ENCODE peak calls at places on chromosomes 6 and 20, in nine cellular contexts. I is activated naive CD8-positive, alpha-beta T cell treated with anti-CD3 and anti-CD28 coated beads, Interleukin-2, amount 10 ng/mL, durations not matched to agents 7 days and 5 days; L is ovary; G is cardiac fibroblast; D is stimulated activated CD4-positive, alpha-beta T cell treated with anti-CD3 and anti-CD28 coated beads, Interleukin-4, amount 100 ng/mL, for 24 hours; Q is astrocyte of the hippocampus; E is AG09309; X is T-helper 22 cell; H is activated CD4-positive, alpha-beta T cell treated with anti-CD3 and anti-CD28 coated beads, Interleukin-2, amount 50 U/mL, for 1 hour. B is an unnamed sample.

GRCh38 chr6:74715362-74716068 is 490.3 kb downstream of the COL12A1 start:
- DNase-seq in D (no peak), Q (peak), H (no peak), G (peak), E (no peak), I (no peak), L (no peak), X (no peak), B (no peak)

GRCh38 chr6:7939186-7939863 is 28.7 kb upstream of the TXNDC5 start:
- DNase-seq in H (no peak), X (no peak), E (no peak), D (no peak), L (no peak), Q (peak), I (no peak), G (peak), B (no peak)

GRCh38 chr6:43078651-43079050 is 2.5 kb downstream of the PTK7 start:
- DNase-seq in G (peak), D (no peak), Q (peak), X (no peak), E (peak), I (no peak), L (no peak), H (no peak), B (no peak)

GRCh38 chr20:58850693-58851174 is at the start of gene GNAS-AS1:
- DNase-seq in H (peak), Q (peak), E (peak), G (peak), L (peak), I (peak), D (peak), X (peak), B (peak)

GRCh38 chr6:112802154-112802553 is 455.0 kb downstream of the RFPL4B start:
- DNase-seq in E (peak), L (no peak), H (no peak), Q (peak), X (no peak), D (no peak), G (peak), I (no peak), B (no peak)

GRCh38 chr6:6842301-6842700 is 253.8 kb downstream of the LY86 start:
- DNase-seq in G (no peak), Q (no peak), X (no peak), I (no peak), L (no peak), H (no peak), E (no peak), D (no peak), B (no peak)

GRCh38 chr6:73506246-73506645 is 14.6 kb downstream of the EEF1A1 start:
- DNase-seq in E (no peak), X (no peak), Q (no peak), I (no peak), G (no peak), H (no peak), L (no peak), D (no peak), B (no peak)

GRCh38 chr6:80331522-80331921 is 225.1 kb downstream of the BCKDHB start:
- DNase-seq in X (no peak), L (no peak), D (no peak), H (no peak), E (no peak), I (no peak), G (no peak), Q (no peak), B (no peak)

GRCh38 chr20:46311039-46311650 is 2.8 kb upstream of the CDH22 start:
- DNase-seq in I (no peak), X (no peak), H (no peak), G (no peak), E (no peak), D (no peak), L (no peak), Q (no peak), B (no peak)

GRCh38 chr6:69069881-69070280 is 434.8 kb downstream of the ADGRB3 start:
- DNase-seq in X (no peak), G (no peak), H (no peak), E (no peak), L (no peak), D (no peak), Q (no peak), I (no peak), B (no peak)

GRCh38 chr6:147567141-147567805 is 58.8 kb downstream of the SAMD5 start:
- DNase-seq in X (no peak), I (no peak), G (peak), Q (no peak), E (no peak), L (no peak), H (no peak), D (no peak), B (no peak)

GRCh38 chr6:29967379-29968010 is 25.2 kb downstream of the HLA-A start:
- DNase-seq in L (no peak), E (no peak), D (no peak), X (no peak), I (no peak), Q (no peak), G (peak), H (no peak), B (no peak)

GRCh38 chr6:149869275-149869892 is 5.2 kb upstream of the LRP11 start:
- DNase-seq in D (no peak), G (no peak), I (no peak), X (no peak), H (no peak), E (no peak), L (no peak), Q (no peak), B (no peak)

GRCh38 chr6:21360353-21360752 is 233.2 kb upstream of the SOX4 start:
- DNase-seq in L (no peak), X (no peak), E (no peak), G (no peak), Q (no peak), H (no peak), D (no peak), I (no peak), B (no peak)

GRCh38 chr20:4297141-4297826 is 281.9 kb upstream of the RNF24 start:
- DNase-seq in E (peak), I (no peak), L (no peak), D (no peak), H (no peak), Q (no peak), G (no peak), X (no peak), B (no peak)

GRCh38 chr20:818001-818664 is 15.4 kb upstream of the FAM110A start:
- DNase-seq in X (no peak), E (no peak), I (no peak), H (no peak), Q (no peak), L (no peak), D (no peak), G (no peak), B (no peak)

GRCh38 chr20:11445161-11445560 is 472.5 kb upstream of the BTBD3 start:
- DNase-seq in E (no peak), G (peak), Q (no peak), H (no peak), L (no peak), D (no peak), I (no peak), X (no peak), B (no peak)

GRCh38 chr6:17872908-17873307 is 114.5 kb downstream of the KIF13A start:
- DNase-seq in Q (no peak), I (no peak), L (no peak), D (no peak), X (no peak), G (no peak), H (no peak), E (no peak), B (no peak)

GRCh38 chr6:113277111-113277510 is 580.0 kb upstream of the MARCKS start:
- DNase-seq in Q (no peak), E (no peak), G (no peak), X (no peak), L (no peak), H (no peak), I (no peak), D (no peak), B (no peak)

GRCh38 chr20:21527908-21528307 is 14.0 kb upstream of the NKX2-2 start:
- DNase-seq in E (no peak), G (no peak), X (no peak), H (no peak), L (no peak), D (no peak), I (no peak), Q (no peak), B (no peak)

GRCh38 chr6:62057300-62057699 is 228.7 kb downstream of the KHDRBS2 start:
- DNase-seq in E (no peak), D (no peak), Q (no peak), X (no peak), H (no peak), I (no peak), G (no peak), L (no peak), B (no peak)

GRCh38 chr6:128513878-128514277 is 6.5 kb downstream of the PTPRK start:
- DNase-seq in D (no peak), G (no peak), X (no peak), Q (no peak), E (no peak), L (no peak), I (no peak), H (no peak), B (no peak)

GRCh38 chr6:169986171-169986847 is 234.9 kb downstream of the ERMARD start:
- DNase-seq in G (no peak), E (no peak), H (no peak), L (no peak), D (no peak), I (peak), Q (no peak), X (no peak), B (no peak)

GRCh38 chr6:32764050-32764449 is 718 bp upstream of the HLA-DQB2 start:
- DNase-seq in E (no peak), X (no peak), D (no peak), Q (no peak), H (no peak), I (no peak), L (no peak), G (no peak), B (no peak)

GRCh38 chr6:33288942-33289783 is at the start of the genes PFDN6 and WDR46:
- DNase-seq in Q (peak), H (peak), I (peak), L (peak), E (peak), G (peak), X (peak), D (peak), B (peak)

GRCh38 chr20:48826064-48826463 is 1.7 kb downstream of the PREX1 start:
- DNase-seq in I (no peak), D (no peak), X (no peak), E (no peak), G (no peak), L (no peak), H (no peak), Q (peak), B (no peak)

GRCh38 chr6:35719830-35720733 is 16.8 kb upstream of the ARMC12 start:
- DNase-seq in I (peak), Q (peak), L (no peak), H (no peak), D (no peak), G (peak), E (no peak), X (no peak), B (no peak)

GRCh38 chr6:123850555-123850954 is 46.9 kb downstream of the NKAIN2 start:
- DNase-seq in G (no peak), Q (no peak), E (no peak), X (no peak), D (no peak), H (no peak), L (no peak), I (no peak), B (no peak)

GRCh38 chr20:40984496-40984895 is 44.1 kb upstream of the TOP1 start:
- DNase-seq in L (no peak), D (no peak), Q (no peak), E (no peak), H (no peak), X (no peak), I (no peak), G (no peak), B (no peak)

GRCh38 chr6:131062245-131063027 is 609 bp downstream of the EPB41L2 start:
- DNase-seq in Q (peak), L (peak), E (no peak), X (no peak), I (peak), H (peak), D (peak), G (no peak), B (no peak)

GRCh38 chr6:136344420-136344819 is 54.8 kb upstream of the BCLAF1 start:
- DNase-seq in D (no peak), G (peak), Q (peak), H (no peak), X (no peak), E (no peak), L (no peak), I (no peak), B (no peak)